ENCODE peak calls at places on chromosomes 13 and 19, in six cellular contexts. Z is NCI-H2107; G is activated CD4-positive, alpha-beta T cell treated with anti-CD3 and anti-CD28 coated beads, Interleukin-2, amount 50 U/mL, for 4 hours; P is activated T-helper 1 cell treated with anti-CD3 and anti-CD28 coated beads, Interleukin-12 subunit alpha, Interleukin-12 subunit beta, Interleukin-2, Interleukin-4 antibody, amounts not matched to agents 30 ng/mL and 10 ng/mL and 1 ng/mL, durations not matched to agents 14 hours and 24 hours and 36 hours; K is hepatocyte; L is HT-29. A is an unnamed sample.

GRCh38 chr13:85657942-85658341 is 141.3 kb downstream of the SLITRK6 start:
- DNase-seq in Z (no peak), K (no peak), L (no peak), P (no peak), G (no peak), A (no peak)

GRCh38 chr13:64697226-64697625 is 2532.9 kb downstream of the PCDH9 start:
- DNase-seq in G (no peak), Z (no peak), L (no peak), P (no peak), K (no peak), A (no peak)

GRCh38 chr19:4369109-4369887 is 25.9 kb downstream of the MPND start:
- DNase-seq in P (peak), L (peak), Z (no peak), G (peak), K (no peak), A (peak)

GRCh38 chr13:45292176-45292575 is 48.8 kb downstream of the TPT1 start:
- DNase-seq in P (no peak), G (no peak), L (peak), K (no peak), Z (peak), A (no peak)

GRCh38 chr19:49637865-49638350 is 2.0 kb downstream of the RRAS start:
- DNase-seq in L (peak), G (no peak), P (no peak), Z (no peak), K (peak), A (no peak)

GRCh38 chr13:89401209-89401810 is 1730.1 kb downstream of the SLITRK5 start:
- DNase-seq in Z (no peak), G (no peak), L (peak), P (no peak), K (peak), A (no peak)

GRCh38 chr13:80054806-80055205 is 286.1 kb downstream of the SPRY2 start:
- DNase-seq in Z (no peak), L (no peak), P (no peak), K (no peak), G (no peak), A (no peak)

GRCh38 chr13:102536695-102537485 is 59.9 kb upstream of the TPP2 start:
- DNase-seq in Z (no peak), L (no peak), K (no peak), P (no peak), G (no peak), A (no peak)

GRCh38 chr13:44364601-44365000 is 9.0 kb upstream of the SERP2 start:
- DNase-seq in K (no peak), Z (no peak), P (no peak), G (no peak), L (peak), A (no peak)

GRCh38 chr19:45523642-45524256 is 16.5 kb downstream of the VASP start:
- DNase-seq in K (peak), L (peak), Z (peak), G (peak), P (peak), A (peak)

GRCh38 chr19:45172173-45172572 is 5.9 kb downstream of the TRAPPC6A start:
- DNase-seq in L (no peak), P (no peak), K (no peak), G (no peak), Z (no peak), A (peak)

GRCh38 chr19:45676851-45677263 is 8.8 kb downstream of the GIPR start:
- DNase-seq in P (peak), L (peak), G (peak), K (peak), Z (no peak), A (peak)

GRCh38 chr19:32631381-32631780 is 43.6 kb downstream of the ANKRD27 start:
- DNase-seq in K (no peak), P (no peak), Z (no peak), G (no peak), L (no peak), A (no peak)

GRCh38 chr13:114118086-114118762 is 14.2 kb downstream of the RASA3 start:
- DNase-seq in G (no peak), L (no peak), P (no peak), Z (no peak), K (no peak), A (no peak)

GRCh38 chr19:28876604-28877123 is 336.3 kb downstream of the UQCRFS1 start:
- DNase-seq in L (no peak), Z (no peak), P (no peak), K (no peak), G (no peak), A (no peak)

GRCh38 chr13:106599875-106600797 is 32.2 kb upstream of the ARGLU1 start:
- DNase-seq in G (no peak), L (peak), K (peak), P (no peak), Z (no peak), A (no peak)

GRCh38 chr13:37326319-37326718 is 220.9 kb upstream of the CSNK1A1L start:
- DNase-seq in G (no peak), Z (no peak), P (no peak), K (no peak), L (no peak), A (no peak)

GRCh38 chr13:26971990-26972888 is 199.4 kb downstream of the USP12 start:
- DNase-seq in P (peak), G (no peak), K (peak), L (peak), Z (peak), A (no peak)

GRCh38 chr19:2546128-2547032 is 70.5 kb downstream of the GADD45B start:
- DNase-seq in Z (no peak), P (no peak), G (no peak), K (peak), L (peak), A (no peak)

GRCh38 chr19:29326849-29327840 is 114.2 kb upstream of the UQCRFS1 start:
- DNase-seq in Z (no peak), G (no peak), P (no peak), K (no peak), L (no peak), A (no peak)

GRCh38 chr19:13277104-13277809 is 127.0 kb downstream of the IER2 start:
- DNase-seq in K (peak), Z (peak), L (peak), P (peak), G (peak), A (peak)

GRCh38 chr13:99382428-99383133 is 75.4 kb upstream of the GPR183 start:
- DNase-seq in Z (no peak), P (no peak), K (no peak), G (no peak), L (no peak), A (peak)

GRCh38 chr13:26485786-26486185 is 71.7 kb upstream of the WASF3 start:
- DNase-seq in P (no peak), L (no peak), G (no peak), K (no peak), Z (no peak), A (no peak)

GRCh38 chr19:35757231-35757748 is 461 bp upstream of the HSPB6 start:
- DNase-seq in K (peak), P (no peak), Z (no peak), G (no peak), L (no peak), A (peak)

GRCh38 chr19:5406816-5407215 is 48.4 kb upstream of the ZNRF4 start:
- DNase-seq in L (no peak), Z (no peak), G (no peak), P (no peak), K (no peak), A (no peak)

GRCh38 chr13:75766636-75767035 is 130.5 kb downstream of the LMO7 start:
- DNase-seq in L (peak), K (no peak), Z (no peak), G (no peak), P (no peak), A (no peak)